ENCODE peak calls at places on chromosome 5, in ten cellular contexts. D is thyroid gland; J is activated CD8-positive, alpha-beta memory T cell treated with anti-CD3 and anti-CD28 coated beads for 24 hours; O is pons; E is progenitor cell of endocrine pancreas; Q is left colon; A is GM20000; X is left cardiac atrium; S is RCC 7860; R is stimulated activated CD8-positive, alpha-beta memory T cell treated with anti-CD3 and anti-CD28 coated beads, Interleukin-7, amount 100 ng/mL, for 1 hour. P is an unnamed sample.

GRCh38 chr5:39547548-39548154 is 122.9 kb upstream of the DAB2 start:
- DNase-seq in J (no peak), S (peak; percentile 70), O (peak; percentile 80), D (peak; percentile 8), R (no peak), A (peak; percentile 16), X (no peak), Q (no peak), E (no peak), P (peak; percentile 49)

GRCh38 chr5:6593148-6594016 is 39.5 kb downstream of the NSUN2 start:
- DNase-seq in A (no peak), E (no peak), D (no peak), S (no peak), Q (no peak), R (no peak), X (no peak), O (no peak), J (no peak), P (no peak)

GRCh38 chr5:158819840-158820620 is 279.7 kb downstream of the EBF1 start:
- DNase-seq in X (no peak), J (no peak), A (peak; percentile 73), O (no peak), Q (no peak), S (no peak), R (no peak), D (no peak), E (no peak), P (no peak)

GRCh38 chr5:150523472-150524350 is 15.8 kb downstream of the NDST1 start:
- DNase-seq in R (no peak), X (no peak), S (peak; percentile 44), E (no peak), Q (no peak), A (peak; percentile 82), D (peak; percentile 54), O (peak; percentile 93), J (no peak), P (peak; percentile 67)

GRCh38 chr5:84642795-84643194 is 258.1 kb upstream of the EDIL3 start:
- DNase-seq in X (no peak), A (no peak), D (no peak), J (no peak), Q (no peak), O (no peak), R (no peak), S (peak; percentile 10), E (no peak), P (no peak)

GRCh38 chr5:56680731-56681130 is 134.6 kb upstream of the MAP3K1 start:
- DNase-seq in A (no peak), O (no peak), E (no peak), R (no peak), Q (no peak), D (no peak), J (no peak), X (no peak), S (no peak), P (no peak)

GRCh38 chr5:92309336-92309991 is 926.3 kb upstream of the ARRDC3 start:
- DNase-seq in E (no peak), O (peak; percentile 37), J (no peak), D (no peak), A (peak; percentile 15), X (no peak), R (no peak), S (peak; percentile 12), Q (no peak), P (peak; percentile 61)

GRCh38 chr5:128904815-128905214 is 60.5 kb upstream of the SLC27A6 start:
- DNase-seq in J (no peak), O (no peak), A (no peak), X (no peak), R (no peak), E (no peak), Q (no peak), D (no peak), S (no peak), P (no peak)

GRCh38 chr5:20524956-20525529 is 537.0 kb upstream of the CDH18 start:
- DNase-seq in J (no peak), X (no peak), R (no peak), O (no peak), E (no peak), A (no peak), Q (no peak), S (no peak), D (no peak), P (no peak)

GRCh38 chr5:15734058-15734457 is 234.1 kb downstream of the FBXL7 start:
- DNase-seq in D (no peak), O (no peak), S (no peak), Q (no peak), J (no peak), R (no peak), E (no peak), A (no peak), X (no peak), P (no peak)

GRCh38 chr5:121189569-121190305 is 661.9 kb upstream of the FTMT start:
- DNase-seq in S (no peak), R (no peak), Q (no peak), X (peak; percentile 18), J (no peak), E (no peak), D (peak; percentile 51), A (no peak), O (peak; percentile 44), P (peak; percentile 23)

P was measured in G401.